ENCODE peak calls at places on chromosomes 3 and 15, in nine cellular contexts. C, L, E, M, U, Q, H, N and K are unnamed samples.

GRCh38 chr3:16365454-16366128 is 100.6 kb downstream of the OXNAD1 start:
- DNase-seq in N (no peak), M (no peak), C (no peak), U (no peak), E (no peak), Q (no peak), L (no peak), H (no peak), K (no peak)

GRCh38 chr3:62376906-62377865 is 3.8 kb upstream of the FEZF2 start:
- DNase-seq in Q (no peak), E (no peak), H (no peak), L (no peak), U (no peak), N (no peak), M (no peak), C (no peak), K (no peak)

GRCh38 chr15:63157891-63158431 is 684 bp upstream of the RPS27L start:
- DNase-seq in U (no peak), E (peak; percentile 48), C (peak; percentile 11), N (no peak), H (peak; percentile 76), Q (no peak), M (no peak), L (peak; percentile 84), K (peak; percentile 31)

GRCh38 chr3:58084166-58084565 is 75.9 kb downstream of the FLNB start:
- DNase-seq in M (no peak), L (no peak), E (no peak), C (no peak), Q (no peak), U (no peak), N (no peak), H (no peak), K (no peak)

GRCh38 chr3:114308830-114309229 is 15.0 kb downstream of the TIGIT start:
- DNase-seq in U (no peak), C (peak; percentile 50), H (no peak), E (no peak), N (no peak), M (no peak), L (no peak), Q (peak; percentile 53), K (no peak)

GRCh38 chr3:33229947-33230346 is 11.3 kb upstream of the SUSD5 start:
- DNase-seq in N (no peak), Q (no peak), H (no peak), E (no peak), C (no peak), M (no peak), U (no peak), L (no peak), K (no peak)

GRCh38 chr3:53236112-53236841 is 19.5 kb downstream of the TKT start:
- DNase-seq in N (no peak), L (peak; percentile 92), Q (no peak), C (no peak), U (peak; percentile 66), M (no peak), H (no peak), E (peak; percentile 74), K (peak; percentile 58)

GRCh38 chr3:100463002-100463401 is 29.4 kb upstream of the TMEM45A start:
- DNase-seq in H (peak; percentile 21), E (peak; percentile 52), L (peak; percentile 85), M (no peak), C (no peak), N (peak; percentile 17), Q (peak; percentile 21), U (peak; percentile 54), K (peak; percentile 12)

GRCh38 chr3:69999191-70000027 is at the start of gene SAMMSON:
- DNase-seq in C (no peak), E (peak; percentile 17), L (peak; percentile 54), M (no peak), H (no peak), N (no peak), Q (no peak), U (no peak), K (no peak)

GRCh38 chr15:90142216-90143175 is 40.2 kb upstream of the IDH2 start:
- DNase-seq in M (no peak), H (no peak), E (no peak), N (no peak), L (no peak), Q (no peak), U (no peak), C (peak; percentile 56), K (no peak)

GRCh38 chr3:123325766-123326256 is 123.1 kb downstream of the ADCY5 start:
- DNase-seq in N (no peak), E (no peak), C (no peak), M (no peak), Q (no peak), U (no peak), L (no peak), H (no peak), K (no peak)

GRCh38 chr3:195438371-195438770 is 4.4 kb downstream of the ACAP2 start:
- DNase-seq in N (no peak), M (no peak), U (no peak), H (no peak), Q (no peak), L (no peak), E (no peak), C (no peak), K (no peak)

GRCh38 chr3:197183582-197183981 is 114.8 kb downstream of the DLG1 start:
- DNase-seq in U (no peak), Q (peak; percentile 7), E (no peak), N (no peak), L (no peak), M (no peak), H (no peak), C (no peak), K (no peak)

GRCh38 chr15:31261266-31262142 is 65.1 kb upstream of the KLF13 start:
- DNase-seq in C (peak; percentile 3), E (no peak), U (no peak), L (no peak), N (no peak), Q (no peak), H (peak; percentile 69), M (no peak), K (no peak)

DNA sequence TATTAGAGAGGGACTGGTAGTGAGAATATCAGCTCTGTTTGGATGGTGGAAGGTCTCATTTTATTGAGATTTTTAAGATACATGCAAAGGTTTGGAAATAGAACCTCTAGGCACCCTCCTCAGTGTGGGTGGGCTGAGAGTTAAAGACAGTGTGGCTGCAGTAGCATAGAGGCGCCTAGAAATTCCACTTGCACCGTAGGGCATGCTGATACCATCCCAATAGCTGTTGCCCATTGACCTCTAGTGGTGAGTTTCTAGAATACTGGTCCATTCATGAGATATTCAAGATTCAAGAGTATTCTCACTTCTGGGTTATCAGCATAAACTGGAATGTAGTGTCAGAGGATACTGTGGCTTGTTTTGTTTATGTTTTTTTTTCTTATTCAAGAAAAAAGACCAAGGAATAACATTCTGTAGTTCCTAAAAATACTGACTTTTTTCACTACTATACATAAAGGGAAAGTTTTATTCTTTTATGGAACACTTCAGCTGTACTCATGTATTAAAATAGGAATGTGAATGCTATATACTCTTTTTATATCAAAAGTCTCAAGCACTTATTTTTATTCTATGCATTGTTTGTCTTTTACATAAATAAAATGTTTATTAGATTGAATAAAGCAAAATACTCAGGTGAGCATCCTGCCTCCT is 87.2 kb downstream of the TGFBR2 start:
- DNase-seq in E (peak; percentile 35), M (no peak), L (peak; percentile 86), Q (peak; percentile 22), H (peak; percentile 44), C (peak; percentile 52), N (no peak), U (peak; percentile 65), K (no peak)
- TF ChIP-seq CTCF in E (peak; percentile 76), M (peak; percentile 64), L (peak; percentile 72), Q (peak; percentile 76), H (peak; percentile 71), C (peak; percentile 87), N (peak; percentile 88), U (peak; percentile 71), K (peak; percentile 72)

DNA sequence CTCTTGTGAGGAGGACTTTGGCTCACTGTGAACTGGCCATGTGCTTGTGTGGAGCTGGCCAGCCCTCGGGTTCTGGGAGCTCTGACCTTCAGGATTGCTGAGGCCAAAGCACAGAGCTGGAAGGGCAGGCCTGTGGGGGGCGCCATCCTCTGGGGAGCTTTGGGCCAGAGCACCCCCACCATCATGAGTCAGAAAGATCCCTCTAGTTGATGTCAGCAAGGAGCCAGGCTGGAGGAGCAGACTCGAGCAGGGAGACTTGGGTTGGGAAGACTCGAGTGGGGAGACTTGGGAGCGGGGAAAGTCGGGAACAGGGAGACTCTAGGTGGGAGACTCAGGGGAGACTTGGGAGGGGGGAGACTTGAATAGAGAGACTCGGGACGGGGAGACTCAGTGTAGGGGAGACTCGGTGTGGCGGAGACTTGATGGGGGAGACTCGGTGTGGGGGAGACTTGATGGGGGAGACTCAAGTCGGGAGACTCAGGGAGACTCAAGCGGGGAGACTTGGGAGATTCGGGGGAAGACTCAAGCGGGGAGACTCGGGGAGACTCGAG is 37.7 kb upstream of the PLXNA1 start:
- DNase-seq in C (no peak), H (no peak), N (no peak), Q (no peak), L (no peak), E (no peak), M (no peak), U (no peak), K (no peak)
- H3K4me3 ChIP-seq in C (no peak overlapping the region), H (no peak overlapping the region), N (no peak overlapping the region), Q (no peak overlapping the region), L (no peak overlapping the region), E (no peak overlapping the region), M (no peak overlapping the region), U (no peak overlapping the region), K (no peak overlapping the region)

DNA sequence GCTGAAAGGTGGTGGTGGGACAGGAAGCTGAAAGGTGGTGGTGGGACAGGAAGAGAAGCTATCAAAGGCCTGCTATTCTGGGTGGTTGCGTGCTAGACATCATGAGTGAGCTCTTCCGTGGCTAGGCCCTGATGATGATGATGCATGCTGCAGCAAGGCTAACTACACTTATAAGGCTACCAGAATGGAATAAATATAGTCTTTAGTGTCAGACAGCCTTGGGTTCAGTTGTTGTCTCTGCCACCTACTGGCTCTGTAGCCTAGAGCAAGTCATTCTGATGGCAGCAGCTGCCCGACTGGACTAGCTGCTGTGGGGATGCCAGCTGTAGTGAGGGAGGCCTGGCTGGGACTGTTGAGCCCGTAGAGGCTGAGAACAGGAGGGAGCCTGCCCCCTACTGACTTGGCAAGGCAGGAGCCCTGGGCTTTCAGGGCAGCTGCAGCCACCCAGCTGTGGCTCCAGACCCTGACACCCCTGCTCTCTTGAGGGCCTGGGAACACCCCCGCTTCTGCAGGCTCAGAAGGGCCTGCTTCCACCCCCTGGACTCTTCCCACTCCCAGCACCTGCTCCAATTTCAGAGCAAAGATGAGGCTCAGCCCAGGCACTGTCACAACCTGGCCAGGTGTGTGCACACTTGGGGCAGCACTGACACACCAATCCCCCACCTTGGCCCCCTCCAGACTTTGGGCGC is 21.4 kb upstream of the ZBED2 start:
- DNase-seq in U (no peak), N (no peak), L (peak; percentile 4), M (no peak), Q (peak; percentile 44), H (no peak), E (no peak), C (peak; percentile 63), K (no peak)
- TF ChIP-seq CTCF in U (no peak), N (no peak), L (no peak), M (no peak), Q (peak; percentile 62), H (peak; percentile 18), E (peak; percentile 38), C (peak; percentile 60), K (peak; percentile 14)

DNA sequence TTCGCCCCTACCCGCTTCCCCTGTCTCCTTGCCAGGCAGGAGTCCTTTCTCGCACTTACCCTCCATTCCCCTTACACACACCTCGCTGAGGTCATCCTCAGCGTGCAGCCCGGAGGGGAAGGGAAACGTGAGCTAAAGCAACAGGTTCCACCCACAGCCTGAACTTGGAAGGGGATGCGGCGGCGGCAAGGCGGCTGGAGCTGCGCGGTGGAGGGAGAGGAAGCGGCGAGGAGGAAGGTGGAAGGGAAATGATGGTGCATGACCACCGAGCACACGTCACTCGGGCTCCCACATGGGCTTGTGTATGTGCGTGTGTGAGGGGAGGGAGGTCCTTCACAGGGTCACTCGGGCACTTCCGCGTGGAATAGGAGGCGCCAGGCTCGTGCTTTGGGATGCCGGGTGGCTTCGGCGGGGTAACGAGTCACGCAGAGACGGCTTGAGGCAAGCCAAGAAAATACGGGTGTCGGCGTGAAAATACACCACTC is 225.6 kb upstream of the IL12A start:
- DNase-seq in E (peak; percentile 78), L (peak; percentile 85), H (peak; percentile 30), N (no peak), U (peak; percentile 62), Q (no peak), C (no peak), M (peak; percentile 1), K (no peak)
- H3K4me3 ChIP-seq in E (peak overlapping the region; percentile 79), L (peak overlapping the region; percentile 53), H (peak overlapping the region; percentile 51), N (peak overlapping the region; percentile 84), U (peak overlapping the region; percentile 80), Q (peak overlapping the region; percentile 60), C (peak overlapping the region; percentile 27), M (peak overlapping the region; percentile 83), K (peak overlapping the region; percentile 89)